ENCODE peak calls at places on chromosomes 6 and 20, in seven cellular contexts. One of them, this sample, is unnamed.

GRCh38 chr6:141326426-141326825 is 806.3 kb upstream of the GJE1 start:
- DNase-seq in NCI-H2081: no peak
- DNase-seq in GM23248: peak; percentile 99
- DNase-seq in occipital lobe: no peak
- DNase-seq in left ventricle myocardium inferior: no peak
- DNase-seq in HEK293T: no peak
- DNase-seq in stomach: no peak
- DNase-seq in this sample: no peak

GRCh38 chr6:160122744-160123143 is 1.1 kb downstream of the SLC22A1 start:
- DNase-seq in NCI-H2081: no peak
- DNase-seq in GM23248: no peak
- DNase-seq in occipital lobe: no peak
- DNase-seq in left ventricle myocardium inferior: no peak
- DNase-seq in HEK293T: no peak
- DNase-seq in stomach: no peak
- DNase-seq in this sample: no peak

GRCh38 chr20:17227669-17228623 is 1.1 kb downstream of the PCSK2 start:
- DNase-seq in NCI-H2081: peak; percentile 32
- DNase-seq in GM23248: peak; percentile 35
- DNase-seq in occipital lobe: peak; percentile 21
- DNase-seq in left ventricle myocardium inferior: no peak
- DNase-seq in HEK293T: peak; percentile 6
- DNase-seq in stomach: no peak
- DNase-seq in this sample: peak; percentile 40

GRCh38 chr6:167817016-167817415 is 9.7 kb upstream of the AFDN start:
- DNase-seq in NCI-H2081: no peak
- DNase-seq in GM23248: no peak
- DNase-seq in occipital lobe: no peak
- DNase-seq in left ventricle myocardium inferior: no peak
- DNase-seq in HEK293T: no peak
- DNase-seq in stomach: no peak
- DNase-seq in this sample: no peak

GRCh38 chr20:63576311-63576710 is 2.3 kb upstream of the HELZ2 start:
- DNase-seq in NCI-H2081: no peak
- DNase-seq in GM23248: peak; percentile 32
- DNase-seq in occipital lobe: no peak
- DNase-seq in left ventricle myocardium inferior: no peak
- DNase-seq in HEK293T: no peak
- DNase-seq in stomach: no peak
- DNase-seq in this sample: no peak

GRCh38 chr20:5433352-5433751 is 116.6 kb upstream of the PROKR2 start:
- DNase-seq in NCI-H2081: no peak
- DNase-seq in GM23248: no peak
- DNase-seq in occipital lobe: peak; percentile 24
- DNase-seq in left ventricle myocardium inferior: no peak
- DNase-seq in HEK293T: no peak
- DNase-seq in stomach: no peak
- DNase-seq in this sample: no peak

GRCh38 chr6:2976571-2977085 is 5.3 kb upstream of the SERPINB6 start:
- DNase-seq in NCI-H2081: no peak
- DNase-seq in GM23248: peak; percentile 94
- DNase-seq in occipital lobe: no peak
- DNase-seq in left ventricle myocardium inferior: no peak
- DNase-seq in HEK293T: no peak
- DNase-seq in stomach: no peak
- DNase-seq in this sample: no peak

GRCh38 chr6:135812085-135812526 is 39.4 kb upstream of the PDE7B start:
- DNase-seq in NCI-H2081: no peak
- DNase-seq in GM23248: peak; percentile 17
- DNase-seq in occipital lobe: no peak
- DNase-seq in left ventricle myocardium inferior: peak; percentile 26
- DNase-seq in HEK293T: no peak
- DNase-seq in stomach: no peak
- DNase-seq in this sample: no peak

GRCh38 chr20:40990542-40991120 is 38.0 kb upstream of the TOP1 start:
- DNase-seq in NCI-H2081: peak; percentile 79
- DNase-seq in GM23248: peak; percentile 94
- DNase-seq in occipital lobe: peak; percentile 56
- DNase-seq in left ventricle myocardium inferior: peak; percentile 73
- DNase-seq in HEK293T: peak; percentile 88
- DNase-seq in stomach: peak; percentile 81
- DNase-seq in this sample: peak; percentile 86

GRCh38 chr6:167350731-167351655 is 26.1 kb downstream of the TTLL2 start:
- DNase-seq in NCI-H2081: peak; percentile 82
- DNase-seq in GM23248: peak; percentile 46
- DNase-seq in occipital lobe: peak; percentile 47
- DNase-seq in left ventricle myocardium inferior: peak; percentile 67
- DNase-seq in HEK293T: peak; percentile 87
- DNase-seq in stomach: peak; percentile 82
- DNase-seq in this sample: peak; percentile 80

GRCh38 chr6:150684715-150685459 is 85.2 kb downstream of the PLEKHG1 start:
- DNase-seq in NCI-H2081: no peak
- DNase-seq in GM23248: no peak
- DNase-seq in occipital lobe: no peak
- DNase-seq in left ventricle myocardium inferior: no peak
- DNase-seq in HEK293T: no peak
- DNase-seq in stomach: no peak
- DNase-seq in this sample: no peak